ENCODE peak calls at places on chromosomes 6 and 20, in seven cellular contexts. N, J, U, W, V, Y and A are unnamed samples.

GRCh38 chr20:47620808-47621805 is 119.4 kb downstream of the NCOA3 start:
- DNase-seq in N (no peak), J (peak; percentile 72), U (no peak), W (no peak), V (peak; percentile 89), Y (no peak), A (no peak)

GRCh38 chr20:62323980-62324906 is 21.4 kb downstream of the ADRM1 start:
- DNase-seq in N (no peak), J (no peak), U (no peak), W (no peak), V (no peak), Y (no peak), A (no peak)

GRCh38 chr20:34705383-34706021 is 1.4 kb downstream of the TP53INP2 start:
- DNase-seq in N (peak; percentile 30), J (no peak), U (peak; percentile 24), W (no peak), V (peak; percentile 28), Y (peak; percentile 41), A (no peak)

GRCh38 chr6:150894935-150895686 is 29.6 kb downstream of the MTHFD1L start:
- DNase-seq in N (no peak), J (no peak), U (no peak), W (no peak), V (peak; percentile 57), Y (no peak), A (peak; percentile 6)

GRCh38 chr20:10079964-10080363 is 45.2 kb downstream of the ANKEF1 start:
- DNase-seq in N (no peak), J (no peak), U (no peak), W (no peak), V (peak; percentile 82), Y (no peak), A (no peak)

GRCh38 chr6:161168281-161168891 is 105.5 kb downstream of the AGPAT4 start:
- DNase-seq in N (no peak), J (no peak), U (no peak), W (no peak), V (peak; percentile 95), Y (no peak), A (no peak)

GRCh38 chr20:5928831-5929715 is 21.3 kb downstream of the TRMT6 start:
- DNase-seq in N (no peak), J (no peak), U (no peak), W (no peak), V (no peak), Y (no peak), A (no peak)

GRCh38 chr6:39016831-39017230 is 31.8 kb upstream of the GLP1R start:
- DNase-seq in N (no peak), J (no peak), U (no peak), W (no peak), V (no peak), Y (no peak), A (no peak)

GRCh38 chr6:29769336-29769735 is 46.1 kb downstream of the HLA-F start:
- DNase-seq in N (no peak), J (no peak), U (no peak), W (no peak), V (no peak), Y (no peak), A (no peak)

GRCh38 chr20:1331801-1332453 is 3.0 kb upstream of the SDCBP2 start:
- DNase-seq in N (no peak), J (no peak), U (peak; percentile 11), W (no peak), V (no peak), Y (no peak), A (peak; percentile 34)